ENCODE peak calls at places on chromosomes 6 and 20, in seven cellular contexts. One of them, this sample, is unnamed.

GRCh38 chr6:18501313-18502013 is 114.3 kb downstream of the RNF144B start:
- DNase-seq in IMR-90: peak
- DNase-seq in H9: no peak
- DNase-seq in H1: no peak
- DNase-seq in mesenchymal stem cell: peak
- DNase-seq in neuronal stem cell: no peak
- DNase-seq in trophoblast cell: peak
- DNase-seq in this sample: no peak

GRCh38 chr6:33801611-33802010 is 2.2 kb downstream of the MLN start:
- DNase-seq in IMR-90: no peak
- DNase-seq in H9: no peak
- DNase-seq in H1: no peak
- DNase-seq in mesenchymal stem cell: no peak
- DNase-seq in neuronal stem cell: no peak
- DNase-seq in trophoblast cell: no peak
- DNase-seq in this sample: no peak

GRCh38 chr20:38125157-38126056 is 39.7 kb downstream of the TGM2 start:
- DNase-seq in IMR-90: peak
- DNase-seq in H9: no peak
- DNase-seq in H1: peak
- DNase-seq in mesenchymal stem cell: no peak
- DNase-seq in neuronal stem cell: no peak
- DNase-seq in trophoblast cell: no peak
- DNase-seq in this sample: no peak

GRCh38 chr6:21648475-21649050 is 55.0 kb downstream of the SOX4 start:
- DNase-seq in IMR-90: no peak
- DNase-seq in H9: no peak
- DNase-seq in H1: no peak
- DNase-seq in mesenchymal stem cell: no peak
- DNase-seq in neuronal stem cell: no peak
- DNase-seq in trophoblast cell: no peak
- DNase-seq in this sample: peak

GRCh38 chr20:50957798-50958732 is at the start of gene DPM1:
- DNase-seq in IMR-90: peak
- DNase-seq in H9: peak
- DNase-seq in H1: peak
- DNase-seq in mesenchymal stem cell: peak
- DNase-seq in neuronal stem cell: peak
- DNase-seq in trophoblast cell: peak
- DNase-seq in this sample: peak

GRCh38 chr20:39706089-39706721 is 744.1 kb downstream of the DHX35 start:
- DNase-seq in IMR-90: no peak
- DNase-seq in H9: no peak
- DNase-seq in H1: no peak
- DNase-seq in mesenchymal stem cell: no peak
- DNase-seq in neuronal stem cell: no peak
- DNase-seq in trophoblast cell: no peak
- DNase-seq in this sample: no peak

GRCh38 chr6:139482184-139482751 is 107.8 kb upstream of the CITED2 start:
- DNase-seq in IMR-90: no peak
- DNase-seq in H9: no peak
- DNase-seq in H1: no peak
- DNase-seq in mesenchymal stem cell: peak
- DNase-seq in neuronal stem cell: no peak
- DNase-seq in trophoblast cell: no peak
- DNase-seq in this sample: no peak

GRCh38 chr6:97394160-97394748 is 111.2 kb upstream of the MMS22L start:
- DNase-seq in IMR-90: peak
- DNase-seq in H9: peak
- DNase-seq in H1: no peak
- DNase-seq in mesenchymal stem cell: peak
- DNase-seq in neuronal stem cell: peak
- DNase-seq in trophoblast cell: peak
- DNase-seq in this sample: peak

GRCh38 chr6:71887006-71887743 is 825 bp downstream of the RIMS1 start:
- DNase-seq in IMR-90: no peak
- DNase-seq in H9: peak
- DNase-seq in H1: peak
- DNase-seq in mesenchymal stem cell: no peak
- DNase-seq in neuronal stem cell: peak
- DNase-seq in trophoblast cell: no peak
- DNase-seq in this sample: peak

DNA sequence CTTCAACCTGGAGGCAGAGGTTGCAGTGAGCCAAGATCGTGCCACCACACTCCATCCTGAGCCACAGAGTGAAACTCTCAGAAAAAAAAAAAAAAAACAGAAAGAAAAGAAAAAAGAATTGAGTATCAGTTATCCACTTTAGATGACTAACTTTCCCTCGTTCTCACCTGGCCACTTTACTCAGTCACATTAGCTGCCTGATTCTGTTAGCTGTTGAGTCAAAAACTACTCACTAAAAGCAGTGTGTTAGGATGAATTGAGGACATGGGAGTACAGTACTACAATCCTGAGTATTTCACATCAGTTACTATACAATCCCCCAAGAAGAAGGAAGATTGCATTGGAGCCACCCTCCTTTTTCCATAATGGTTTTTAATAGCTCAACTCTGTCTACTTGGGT is 114.6 kb downstream of the ADAT2 start:
- DNase-seq in IMR-90: no peak
- DNase-seq in H9: no peak
- DNase-seq in H1: no peak
- DNase-seq in mesenchymal stem cell: no peak
- DNase-seq in neuronal stem cell: no peak
- DNase-seq in trophoblast cell: no peak
- DNase-seq in this sample: no peak
- H4K8ac ChIP-seq in IMR-90: no peak
- H4K8ac ChIP-seq in H9: no peak
- H4K8ac ChIP-seq in H1: no peak
- H4K8ac ChIP-seq in mesenchymal stem cell: no peak
- H4K8ac ChIP-seq in neuronal stem cell: no peak
- H4K8ac ChIP-seq in trophoblast cell: no peak
- H4K8ac ChIP-seq in this sample: no peak

GRCh38 chr20:10218536-10219451 is at the start of gene SNAP25:
- DNase-seq in IMR-90: peak
- DNase-seq in H9: peak
- DNase-seq in H1: peak
- DNase-seq in mesenchymal stem cell: peak
- DNase-seq in neuronal stem cell: peak
- DNase-seq in trophoblast cell: no peak
- DNase-seq in this sample: peak

GRCh38 chr20:10217517-10218410 is 866 bp upstream of the SNAP25 start:
- DNase-seq in IMR-90: peak
- DNase-seq in H9: peak
- DNase-seq in H1: peak
- DNase-seq in mesenchymal stem cell: peak
- DNase-seq in neuronal stem cell: peak
- DNase-seq in trophoblast cell: no peak
- DNase-seq in this sample: peak

GRCh38 chr20:10219452-10219791 is 792 bp downstream of the SNAP25 start:
- DNase-seq in IMR-90: peak
- DNase-seq in H9: peak
- DNase-seq in H1: peak
- DNase-seq in mesenchymal stem cell: peak
- DNase-seq in neuronal stem cell: peak
- DNase-seq in trophoblast cell: peak
- DNase-seq in this sample: peak

GRCh38 chr20:10221022-10221421 is 2.4 kb downstream of the SNAP25 start:
- DNase-seq in IMR-90: no peak
- DNase-seq in H9: no peak
- DNase-seq in H1: no peak
- DNase-seq in mesenchymal stem cell: no peak
- DNase-seq in neuronal stem cell: no peak
- DNase-seq in trophoblast cell: no peak
- DNase-seq in this sample: no peak

DNA sequence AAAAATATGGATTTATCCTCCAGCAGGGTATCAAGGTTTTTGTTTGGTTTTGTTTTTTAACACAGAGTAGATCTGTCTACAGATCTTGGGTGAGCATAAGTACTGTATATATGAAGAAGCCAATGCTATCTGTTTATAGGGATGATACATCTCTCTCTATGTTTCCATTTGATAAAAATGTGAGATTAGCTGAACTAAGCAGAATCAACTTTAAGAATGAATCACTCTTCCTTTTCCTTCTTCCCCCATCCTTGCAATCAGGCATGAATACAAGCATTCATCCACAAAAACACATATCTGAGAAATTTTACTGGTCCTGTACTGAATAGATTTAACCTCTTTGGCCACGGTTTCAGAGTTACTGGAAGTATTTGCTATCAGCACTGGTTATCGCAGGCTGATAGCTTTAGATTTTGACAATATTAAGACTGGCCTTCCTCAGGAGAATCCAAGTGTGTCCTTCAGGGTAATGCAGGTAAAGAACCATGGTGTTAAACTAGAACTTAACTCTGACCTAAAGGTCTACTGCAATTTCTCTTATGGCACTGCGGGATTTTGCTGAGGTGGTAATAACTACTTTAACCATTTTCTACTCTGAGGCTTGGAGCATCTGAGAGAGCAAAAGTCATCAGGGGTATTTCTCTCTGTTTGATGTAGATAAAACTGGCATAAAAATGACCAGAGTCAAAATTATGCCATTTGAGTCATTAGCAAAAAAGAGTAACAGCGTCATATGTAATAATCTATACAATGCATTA is 1.5 kb downstream of the SNAP25 start:
- DNase-seq in IMR-90: no peak
- DNase-seq in H9: no peak
- DNase-seq in H1: no peak
- DNase-seq in mesenchymal stem cell: no peak
- DNase-seq in neuronal stem cell: no peak
- DNase-seq in trophoblast cell: no peak
- DNase-seq in this sample: no peak
- H2BK120ac ChIP-seq in IMR-90: no peak
- H2BK120ac ChIP-seq in H9: no peak
- H2BK120ac ChIP-seq in H1: no peak
- H2BK120ac ChIP-seq in mesenchymal stem cell: no peak
- H2BK120ac ChIP-seq in neuronal stem cell: no peak
- H2BK120ac ChIP-seq in trophoblast cell: no peak
- H2BK120ac ChIP-seq in this sample: no peak

GRCh38 chr20:34941224-34941623 is 14.4 kb downstream of the GSS start:
- DNase-seq in IMR-90: peak
- DNase-seq in H9: no peak
- DNase-seq in H1: no peak
- DNase-seq in mesenchymal stem cell: no peak
- DNase-seq in neuronal stem cell: no peak
- DNase-seq in trophoblast cell: no peak
- DNase-seq in this sample: no peak

GRCh38 chr20:34942301-34942700 is 13.3 kb downstream of the GSS start:
- DNase-seq in IMR-90: no peak
- DNase-seq in H9: no peak
- DNase-seq in H1: no peak
- DNase-seq in mesenchymal stem cell: no peak
- DNase-seq in neuronal stem cell: no peak
- DNase-seq in trophoblast cell: no peak
- DNase-seq in this sample: no peak

GRCh38 chr20:34938466-34939163 is 17.0 kb downstream of the GSS start:
- DNase-seq in IMR-90: no peak
- DNase-seq in H9: no peak
- DNase-seq in H1: no peak
- DNase-seq in mesenchymal stem cell: no peak
- DNase-seq in neuronal stem cell: no peak
- DNase-seq in trophoblast cell: no peak
- DNase-seq in this sample: no peak

GRCh38 chr20:34943808-34944568 is 11.6 kb downstream of the GSS start:
- DNase-seq in IMR-90: peak
- DNase-seq in H9: no peak
- DNase-seq in H1: no peak
- DNase-seq in mesenchymal stem cell: no peak
- DNase-seq in neuronal stem cell: no peak
- DNase-seq in trophoblast cell: no peak
- DNase-seq in this sample: no peak

GRCh38 chr20:34940126-34940525 is 15.5 kb downstream of the GSS start:
- DNase-seq in IMR-90: peak
- DNase-seq in H9: no peak
- DNase-seq in H1: no peak
- DNase-seq in mesenchymal stem cell: no peak
- DNase-seq in neuronal stem cell: no peak
- DNase-seq in trophoblast cell: no peak
- DNase-seq in this sample: no peak
- H4K8ac ChIP-seq in IMR-90: no peak
- H4K8ac ChIP-seq in H9: no peak
- H4K8ac ChIP-seq in H1: no peak
- H4K8ac ChIP-seq in mesenchymal stem cell: no peak
- H4K8ac ChIP-seq in neuronal stem cell: no peak
- H4K8ac ChIP-seq in trophoblast cell: no peak
- H4K8ac ChIP-seq in this sample: no peak

GRCh38 chr6:26029857-26030653 is 57.2 kb upstream of the HFE start:
- DNase-seq in IMR-90: no peak
- DNase-seq in H9: no peak
- DNase-seq in H1: no peak
- DNase-seq in mesenchymal stem cell: no peak
- DNase-seq in neuronal stem cell: no peak
- DNase-seq in trophoblast cell: no peak
- DNase-seq in this sample: no peak

GRCh38 chr6:26029570-26029856 is 57.7 kb upstream of the HFE start:
- DNase-seq in IMR-90: no peak
- DNase-seq in H9: no peak
- DNase-seq in H1: no peak
- DNase-seq in mesenchymal stem cell: no peak
- DNase-seq in neuronal stem cell: no peak
- DNase-seq in trophoblast cell: no peak
- DNase-seq in this sample: no peak

GRCh38 chr6:26027491-26028211 is 59.6 kb upstream of the HFE start:
- DNase-seq in IMR-90: no peak
- DNase-seq in H9: no peak
- DNase-seq in H1: no peak
- DNase-seq in mesenchymal stem cell: no peak
- DNase-seq in neuronal stem cell: no peak
- DNase-seq in trophoblast cell: no peak
- DNase-seq in this sample: no peak

GRCh38 chr6:26028212-26028752 is 58.9 kb upstream of the HFE start:
- DNase-seq in IMR-90: no peak
- DNase-seq in H9: no peak
- DNase-seq in H1: no peak
- DNase-seq in mesenchymal stem cell: no peak
- DNase-seq in neuronal stem cell: no peak
- DNase-seq in trophoblast cell: no peak
- DNase-seq in this sample: no peak

DNA sequence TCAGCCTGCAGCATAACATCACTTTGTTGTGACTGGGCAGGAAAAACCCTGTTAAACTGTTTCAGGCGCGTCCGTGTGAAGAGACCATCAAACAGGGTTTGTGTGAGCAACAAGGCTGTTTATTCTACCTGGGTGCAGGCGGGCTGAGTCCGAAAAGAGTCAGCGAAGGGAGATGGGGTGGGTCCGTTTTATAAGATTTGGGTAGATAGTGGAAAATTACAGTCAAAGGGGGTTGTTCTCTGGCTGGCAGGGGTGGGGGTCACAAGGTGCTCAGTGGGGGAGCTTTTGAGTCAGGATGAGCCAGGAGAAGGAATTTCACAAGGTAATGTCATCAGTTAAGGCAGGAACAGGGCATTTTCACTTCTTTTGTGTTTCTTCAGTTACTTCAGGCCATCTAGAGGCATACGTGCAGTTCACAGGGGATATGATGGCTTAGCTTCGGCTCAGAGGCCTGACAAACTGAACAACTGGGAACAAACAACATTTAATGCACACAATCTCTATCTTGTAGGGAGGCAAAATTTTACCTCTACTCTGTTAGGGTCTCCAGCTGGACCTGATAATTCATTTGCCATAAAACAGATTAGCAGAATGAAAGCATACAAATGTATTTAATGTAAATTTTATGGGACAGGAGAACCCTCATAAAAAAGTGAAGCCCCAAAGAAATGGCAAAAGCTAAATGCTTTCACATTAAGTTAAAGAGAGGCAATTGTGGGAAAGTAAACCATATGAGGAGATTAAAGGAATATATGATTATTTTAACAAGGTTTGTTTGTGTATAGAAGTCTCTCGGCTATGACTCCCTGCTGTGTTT is 58.3 kb upstream of the HFE start:
- DNase-seq in IMR-90: peak
- DNase-seq in H9: peak
- DNase-seq in H1: peak
- DNase-seq in mesenchymal stem cell: peak
- DNase-seq in neuronal stem cell: no peak
- DNase-seq in trophoblast cell: no peak
- DNase-seq in this sample: peak
- H2BK120ac ChIP-seq in IMR-90: peak
- H2BK120ac ChIP-seq in H9: no peak
- H2BK120ac ChIP-seq in H1: peak
- H2BK120ac ChIP-seq in mesenchymal stem cell: peak
- H2BK120ac ChIP-seq in neuronal stem cell: no peak
- H2BK120ac ChIP-seq in trophoblast cell: no peak
- H2BK120ac ChIP-seq in this sample: peak

This sample was measured in mesendoderm.